ENCODE peak calls at places on chromosomes 7 and 10, in five cellular contexts. K is AG09309, G is GM13977, A is progenitor cell of endocrine pancreas, V is bronchial epithelial cell. L is an unnamed sample.

GRCh38 chr10:17257466-17258321 is 29.7 kb downstream of the VIM start:
- DNase-seq in G (peak), V (peak), A (peak), K (no peak), L (peak)

GRCh38 chr7:139680676-139681462 is 96.9 kb downstream of the HIPK2 start:
- DNase-seq in K (peak), A (no peak), G (no peak), V (peak), L (peak)

GRCh38 chr7:48246073-48246472 is 74.8 kb downstream of the ABCA13 start:
- DNase-seq in G (no peak), K (no peak), V (no peak), A (no peak), L (no peak)

GRCh38 chr7:30682131-30683083 is at the start of gene CRHR2:
- DNase-seq in G (peak), K (no peak), A (peak), V (no peak), L (no peak)

GRCh38 chr7:44969049-44969700 is 9.6 kb downstream of the MYO1G start:
- DNase-seq in K (no peak), V (no peak), A (no peak), G (no peak), L (no peak)

GRCh38 chr10:18659784-18660561 is 742 bp downstream of the ARL5B start:
- DNase-seq in K (no peak), A (no peak), V (peak), G (peak), L (peak)

GRCh38 chr10:97888641-97889262 is 39.1 kb downstream of the GOLGA7B start:
- DNase-seq in G (no peak), K (peak), A (no peak), V (peak), L (peak)

GRCh38 chr7:2248984-2249694 is 7.1 kb downstream of the NUDT1 start:
- DNase-seq in K (peak), V (peak), A (no peak), G (no peak), L (peak)

GRCh38 chr7:132276986-132277716 is 299.1 kb downstream of the PLXNA4 start:
- DNase-seq in G (no peak), A (no peak), K (no peak), V (peak), L (peak)

GRCh38 chr10:84356951-84357350 is 28.6 kb downstream of the CCSER2 start:
- DNase-seq in A (no peak), K (no peak), V (no peak), G (no peak), L (no peak)

GRCh38 chr7:76234931-76235441 is 33.3 kb downstream of the SRRM3 start:
- DNase-seq in G (peak), K (peak), V (peak), A (peak), L (peak)

GRCh38 chr10:74922921-74923320 is 96.5 kb downstream of the KAT6B start:
- DNase-seq in A (no peak), K (no peak), G (no peak), V (peak), L (no peak)

GRCh38 chr7:31958216-31958615 is 112.0 kb downstream of the PDE1C start:
- DNase-seq in G (no peak), V (peak), K (peak), A (no peak), L (peak)

GRCh38 chr7:11252705-11253272 is 279.1 kb downstream of the PHF14 start:
- DNase-seq in V (no peak), G (no peak), A (no peak), K (no peak), L (no peak)

GRCh38 chr10:110525349-110526260 is 27.9 kb downstream of the DUSP5 start:
- DNase-seq in G (no peak), V (peak), A (no peak), K (no peak), L (peak)

GRCh38 chr7:24965831-24966708 is 13.9 kb downstream of the OSBPL3 start:
- DNase-seq in G (peak), A (no peak), K (no peak), V (peak), L (no peak)

GRCh38 chr10:79155301-79156081 is 86.7 kb downstream of the ZMIZ1 start:
- DNase-seq in G (no peak), V (peak), A (no peak), K (no peak), L (peak)

GRCh38 chr7:2923886-2924574 is 79.9 kb upstream of the GNA12 start:
- DNase-seq in A (no peak), G (no peak), V (peak), K (no peak), L (no peak)

GRCh38 chr7:77944183-77945182 is 145.9 kb downstream of the PHTF2 start:
- DNase-seq in A (no peak), G (no peak), K (no peak), V (no peak), L (no peak)

GRCh38 chr7:97499204-97499603 is 232.7 kb upstream of the TAC1 start:
- DNase-seq in V (peak), G (peak), K (no peak), A (no peak), L (peak)

GRCh38 chr10:132210766-132211165 is 24.0 kb downstream of the DPYSL4 start:
- DNase-seq in A (no peak), G (no peak), V (no peak), K (no peak), L (no peak)

GRCh38 chr10:7787150-7787856 is 490 bp downstream of the KIN start:
- DNase-seq in V (peak), A (no peak), G (no peak), K (no peak), L (peak)

GRCh38 chr10:13813540-13813939 is 226.8 kb downstream of the PRPF18 start:
- DNase-seq in V (no peak), G (no peak), A (no peak), K (no peak), L (no peak)

GRCh38 chr10:17673517-17674051 is 29.6 kb downstream of the STAM start:
- DNase-seq in A (no peak), K (peak), V (peak), G (no peak), L (peak)

GRCh38 chr10:101092742-101093386 is 31.1 kb downstream of the KAZALD1 start:
- DNase-seq in V (no peak), G (no peak), K (no peak), A (no peak), L (no peak)

DNA sequence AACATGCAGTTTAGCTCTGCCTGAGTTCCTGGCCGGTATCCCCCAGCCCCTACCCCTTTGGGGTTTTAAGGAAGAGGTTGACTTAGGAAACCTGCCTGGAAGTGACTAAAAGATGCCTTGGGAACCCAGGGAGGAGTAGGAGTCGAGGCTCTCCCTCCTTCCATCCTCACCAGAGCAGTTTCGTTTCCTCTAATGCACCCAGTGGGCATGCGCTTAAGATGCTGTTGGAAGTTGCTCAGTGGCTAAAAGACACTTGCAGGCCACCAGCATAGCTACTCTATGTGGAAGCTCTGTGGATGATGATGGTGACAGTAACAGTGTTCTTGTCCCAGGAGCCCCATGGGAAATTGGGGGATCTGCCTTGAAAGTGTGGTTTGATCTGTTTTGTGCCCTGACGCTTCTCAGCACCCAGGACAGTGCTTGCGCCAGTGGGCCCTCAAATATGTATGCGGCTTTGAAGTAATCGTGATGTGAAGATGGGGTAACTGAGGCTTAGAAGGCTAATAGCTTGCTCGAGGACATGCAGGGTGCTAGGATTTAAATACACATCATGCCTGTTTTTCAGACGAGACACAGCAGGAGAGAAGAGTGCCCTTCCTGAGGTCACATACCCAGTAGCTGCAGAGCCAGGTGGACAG is 32.0 kb downstream of the TBATA start:
- DNase-seq in G (no peak), K (no peak), A (no peak), V (no peak), L (no peak)
- TF ChIP-seq CTCF in G (no peak), K (no peak), A (no peak), V (no peak), L (no peak)

DNA sequence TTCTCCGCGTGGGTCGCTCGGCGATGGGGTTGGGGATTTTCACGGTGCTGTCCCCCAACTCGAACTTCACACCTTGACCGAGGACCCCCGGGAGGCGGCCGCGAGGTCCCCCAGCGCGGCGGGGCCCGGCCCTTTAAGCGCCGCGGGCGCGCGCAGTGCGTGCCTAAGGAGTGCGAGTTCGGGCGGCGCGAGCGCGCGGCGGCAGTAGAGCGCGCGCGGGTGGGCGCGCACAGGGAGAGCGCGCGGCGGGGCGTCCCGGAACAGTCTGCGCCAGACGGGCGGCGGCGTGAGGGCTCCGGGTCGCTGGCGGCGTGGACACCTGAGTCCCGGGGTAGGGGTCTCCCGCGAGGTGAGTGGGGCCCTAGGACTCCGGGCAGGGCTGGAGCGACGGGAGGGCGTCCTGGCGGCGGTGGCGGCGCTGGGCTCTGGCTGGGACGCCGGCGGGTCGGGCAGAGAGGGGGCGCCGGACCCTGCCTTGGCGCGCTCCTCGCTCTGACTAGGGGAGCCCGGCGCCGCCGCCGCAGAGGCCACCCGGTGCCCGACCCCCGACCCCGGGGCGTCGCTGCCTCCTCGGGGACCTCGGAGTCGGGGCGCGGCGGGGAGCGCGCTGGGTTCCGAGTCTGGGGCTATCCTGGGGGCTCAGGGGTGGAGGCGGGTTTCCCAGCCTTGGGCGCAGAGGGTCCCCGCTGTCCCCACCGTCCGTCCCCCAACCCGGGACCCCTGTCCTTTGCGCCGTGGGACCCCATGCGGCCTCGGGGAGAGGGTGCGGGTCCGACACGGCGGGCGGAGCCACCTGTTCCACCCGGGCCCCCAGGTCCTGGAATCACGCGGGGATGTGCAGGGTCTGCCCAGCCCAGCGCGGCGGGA is at the start of gene PROSER2:
- DNase-seq in G (peak), K (no peak), A (peak), V (no peak), L (peak)
- TF ChIP-seq CTCF in G (no peak), K (no peak), A (peak), V (no peak), L (no peak)

DNA sequence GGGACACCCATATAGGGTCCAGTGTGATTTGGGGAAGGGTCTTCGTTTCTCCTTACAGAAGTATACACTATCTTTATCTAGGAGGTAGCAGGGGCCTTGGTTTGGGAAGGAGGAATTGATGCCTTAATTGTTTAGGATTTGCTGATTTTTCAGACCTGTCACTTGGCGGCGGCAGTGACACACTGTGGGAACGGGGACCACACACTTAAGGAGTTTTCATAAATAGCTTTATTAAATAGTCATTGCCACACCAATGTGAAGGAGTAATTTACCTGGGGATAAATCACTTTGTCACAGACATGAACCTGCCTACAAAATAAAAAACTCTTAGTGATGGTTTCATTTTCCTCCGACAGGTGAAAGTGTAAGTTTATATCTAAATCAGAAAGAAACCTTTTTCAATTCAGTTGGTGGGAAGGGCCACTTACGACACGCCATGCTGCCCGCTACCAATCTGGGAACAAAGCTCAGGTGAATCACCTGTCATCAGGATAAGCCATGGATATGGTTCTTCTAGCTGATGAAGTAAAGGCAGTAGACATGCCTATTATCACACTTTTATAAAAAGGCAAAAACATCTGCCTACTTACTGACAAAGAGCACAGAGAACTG is 12.3 kb upstream of the ENO4 start:
- DNase-seq in A (no peak), K (no peak), V (no peak), G (no peak), L (no peak)
- TF ChIP-seq CTCF in A (no peak), K (peak), V (no peak), G (no peak), L (no peak)

GRCh38 chr10:43263551-43264323 is 3.1 kb downstream of the RASGEF1A start:
- DNase-seq in G (peak), K (no peak), V (no peak), A (no peak), L (no peak)
- TF ChIP-seq CTCF in G (no peak), K (peak), V (peak), A (peak), L (peak)

DNA sequence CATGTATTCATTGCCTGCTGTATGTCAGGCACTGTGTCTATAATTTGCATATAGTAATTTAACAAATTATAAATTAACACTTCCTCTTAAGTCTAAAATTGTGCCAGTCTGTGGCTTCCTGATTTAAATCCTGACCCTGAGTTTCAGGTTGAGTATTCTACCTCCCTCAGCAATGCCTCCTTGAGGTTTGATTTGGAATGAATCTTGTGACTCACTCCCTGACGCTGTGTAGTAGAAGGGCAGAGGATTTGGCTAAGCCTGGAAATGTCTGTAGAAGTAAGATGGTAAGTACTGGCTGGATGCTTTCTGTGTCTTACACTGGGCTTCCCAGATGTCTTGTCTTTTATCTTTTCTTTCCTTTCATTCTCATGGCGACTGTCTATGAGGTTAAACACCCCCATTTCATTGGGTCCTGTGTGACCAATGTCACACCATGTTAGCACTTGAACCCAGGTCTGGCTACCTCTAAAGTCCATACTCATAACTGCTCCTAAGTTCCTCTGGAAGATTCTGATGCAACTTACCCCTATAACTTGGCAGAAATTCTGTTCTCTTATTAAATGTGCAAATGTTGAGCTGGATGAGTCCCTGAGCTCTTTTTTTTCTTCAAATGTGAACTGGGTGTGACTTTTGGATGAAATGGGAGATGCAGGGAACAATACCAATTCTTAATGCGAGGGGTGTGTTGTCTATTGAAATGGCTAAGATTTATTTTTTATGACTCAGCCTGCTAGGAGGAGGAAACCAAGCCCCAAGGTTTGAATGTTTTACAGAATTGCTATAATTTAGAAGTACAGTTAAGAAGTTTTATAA is 48.5 kb downstream of the PLCE1 start:
- DNase-seq in G (no peak), A (no peak), K (peak), V (peak), L (peak)
- TF ChIP-seq CTCF in G (no peak), A (no peak), K (peak), V (peak), L (peak)

GRCh38 chr7:151310578-151310977 is 31.0 kb upstream of the NUB1 start:
- DNase-seq in K (no peak), V (peak), A (no peak), G (no peak), L (peak)
- TF ChIP-seq CTCF in K (peak), V (peak), A (peak), G (peak), L (peak)

GRCh38 chr10:92080244-92080643 is 156.7 kb downstream of the BTAF1 start:
- DNase-seq in G (no peak), V (no peak), A (no peak), K (no peak), L (no peak)
- TF ChIP-seq CTCF in G (no peak), V (no peak), A (no peak), K (no peak), L (no peak)

GRCh38 chr10:68302503-68302823 is 29.4 kb upstream of the HNRNPH3 start:
- DNase-seq in V (no peak), K (no peak), G (no peak), A (no peak), L (no peak)
- TF ChIP-seq CTCF in V (no peak), K (no peak), G (no peak), A (no peak), L (no peak)

GRCh38 chr10:95909591-95909990 is 1.8 kb downstream of the CC2D2B start:
- DNase-seq in K (no peak), V (no peak), A (no peak), G (no peak), L (no peak)

GRCh38 chr10:95907454-95908253 is at the start of gene CC2D2B:
- DNase-seq in A (peak), K (peak), G (peak), V (peak), L (peak)

GRCh38 chr10:95908450-95908849 is 675 bp downstream of the CC2D2B start:
- DNase-seq in K (no peak), G (no peak), V (no peak), A (no peak), L (no peak)

GRCh38 chr10:95906675-95907453 is 911 bp upstream of the CC2D2B start:
- DNase-seq in V (peak), K (peak), G (peak), A (no peak), L (peak)
- TF ChIP-seq CTCF in V (peak), K (peak), G (peak), A (no peak), L (no peak)